ENCODE peak calls at places on chromosomes 7 and 10, in five cellular contexts. V, E, A, L and S are unnamed samples.

GRCh38 chr7:926061-927030 is 28.1 kb downstream of the ADAP1 start:
- DNase-seq in V (no peak), A (peak; percentile 91), L (no peak), E (no peak), S (peak; percentile 28)

GRCh38 chr7:2823124-2823523 is 21.0 kb downstream of the GNA12 start:
- DNase-seq in L (no peak), A (no peak), V (no peak), E (no peak), S (no peak)

GRCh38 chr7:130989006-130989795 is 255.2 kb upstream of the KLF14 start:
- DNase-seq in L (no peak), V (no peak), A (no peak), E (no peak), S (no peak)

GRCh38 chr10:8790390-8790789 is 735.9 kb downstream of the GATA3 start:
- DNase-seq in E (no peak), L (no peak), A (no peak), V (no peak), S (no peak)

GRCh38 chr7:137801003-137801402 is 45.8 kb downstream of the DGKI start:
- DNase-seq in E (no peak), L (no peak), A (no peak), V (no peak), S (no peak)

GRCh38 chr10:17229717-17229966 is 1.6 kb downstream of the VIM start:
- DNase-seq in L (no peak), A (no peak), V (no peak), E (no peak), S (no peak)

GRCh38 chr7:75943864-75944263 is 28.9 kb downstream of the POR start:
- DNase-seq in V (no peak), A (peak; percentile 41), L (no peak), E (no peak), S (peak; percentile 59)

GRCh38 chr7:34133983-34134782 is 228.8 kb downstream of the BMPER start:
- DNase-seq in E (peak; percentile 54), L (peak; percentile 51), V (peak; percentile 64), A (peak; percentile 42), S (peak; percentile 51)

GRCh38 chr7:100965723-100966541 is 3.4 kb upstream of the MUC12 start:
- DNase-seq in V (peak; percentile 98), A (peak; percentile 91), L (no peak), E (peak; percentile 67), S (peak; percentile 76)

GRCh38 chr10:50563906-50564305 is 59.9 kb downstream of the SGMS1 start:
- DNase-seq in V (no peak), L (no peak), E (no peak), A (no peak), S (no peak)

GRCh38 chr7:91632948-91633519 is 247.5 kb downstream of the MTERF1 start:
- DNase-seq in L (no peak), V (no peak), A (no peak), E (no peak), S (no peak)

GRCh38 chr10:93760490-93760889 is 2.8 kb downstream of the LGI1 start:
- DNase-seq in L (no peak), E (no peak), V (no peak), A (no peak), S (no peak)
- H3K4me1 ChIP-seq in L (no peaks in the 10 kb centered on the region), E (no peaks in the 10 kb centered on the region), V (no peaks in the 10 kb centered on the region), A (peaks cover 6% of the 10 kb centered on the region), S (no peaks in the 10 kb centered on the region)

DNA sequence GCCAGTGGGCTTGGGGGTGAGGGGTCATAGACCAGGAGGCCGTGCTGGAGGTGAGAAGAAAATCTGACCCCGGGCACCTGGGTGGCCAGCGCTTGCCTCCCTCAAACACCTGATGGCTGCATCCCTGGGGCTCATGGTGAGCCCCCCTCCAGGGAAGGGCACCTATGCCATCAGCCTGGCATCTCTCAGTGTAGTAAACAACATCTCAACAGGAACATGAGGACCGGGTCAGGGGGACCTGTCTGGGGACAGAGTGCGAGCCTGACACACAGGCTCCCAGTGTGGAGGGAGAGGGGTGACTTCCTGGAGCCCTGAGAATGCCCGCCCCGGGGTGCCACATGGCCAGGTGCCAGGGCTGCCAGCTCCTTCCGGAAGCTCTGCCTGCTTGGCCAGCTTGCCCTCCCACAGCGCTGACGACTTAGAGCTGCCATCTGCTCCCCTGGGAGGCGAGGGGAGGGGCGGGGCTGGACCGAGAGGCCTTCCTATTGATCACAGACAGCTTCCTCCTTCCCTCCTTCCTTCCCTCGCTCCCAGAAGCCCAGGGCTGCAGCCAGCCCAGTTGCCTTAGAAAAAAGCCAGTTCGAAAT is 12.3 kb downstream of the STX1A start:
- DNase-seq in A (peak; percentile 91), V (peak; percentile 87), L (no peak), E (no peak), S (peak; percentile 85)
- H3K27ac ChIP-seq in A (no peak overlapping the region), V (peak overlapping the region; percentile 100), L (no peak overlapping the region), E (no peak overlapping the region), S (peak overlapping the region; percentile 3)

DNA sequence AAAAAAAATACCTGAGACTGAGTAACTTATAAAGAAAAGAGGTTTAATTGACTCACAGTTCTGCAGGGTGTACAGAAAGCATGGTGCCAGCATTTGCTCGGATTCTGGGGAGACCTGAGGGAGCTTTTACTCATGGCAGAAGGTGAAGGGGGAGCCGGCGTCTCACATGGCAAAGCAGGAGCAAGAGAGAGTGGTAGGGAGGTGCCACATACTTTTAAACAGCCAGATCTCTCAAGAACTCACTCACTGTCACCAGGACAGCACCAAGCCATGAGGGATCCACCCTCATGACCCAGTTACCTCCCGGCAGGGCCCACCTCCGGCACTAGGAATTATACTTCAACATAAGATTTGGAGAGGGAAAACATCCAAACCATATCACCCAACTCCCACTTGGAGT is 25.8 kb downstream of the MSRB2 start:
- DNase-seq in E (no peak), V (no peak), L (no peak), A (no peak), S (no peak)
- TF ChIP-seq POLR2A in E (no peak), V (no peak), L (no peak), A (no peak), S (no peak)

DNA sequence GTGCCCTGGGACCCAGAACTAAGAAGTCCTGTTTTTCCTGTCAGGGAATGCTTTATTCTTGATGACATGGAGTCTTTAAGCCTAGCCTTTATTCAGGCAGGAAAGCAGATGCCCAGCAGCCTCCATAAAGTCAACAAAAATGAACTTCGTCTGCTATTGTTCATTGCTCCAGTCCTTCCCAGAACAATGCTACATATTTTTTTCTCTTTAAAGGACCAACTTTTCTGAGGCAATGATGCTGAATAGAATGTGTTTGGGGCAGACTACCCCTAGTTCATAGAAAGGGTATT is 47.6 kb upstream of the PDCD4 start:
- DNase-seq in A (no peak), L (no peak), E (no peak), V (no peak), S (no peak)
- H3K4me1 ChIP-seq in A (peaks cover 85% of the 10 kb centered on the region), L (peaks cover 28% of the 10 kb centered on the region), E (peaks cover 18% of the 10 kb centered on the region), V (peaks cover 3% of the 10 kb centered on the region), S (peaks cover 54% of the 10 kb centered on the region)

DNA sequence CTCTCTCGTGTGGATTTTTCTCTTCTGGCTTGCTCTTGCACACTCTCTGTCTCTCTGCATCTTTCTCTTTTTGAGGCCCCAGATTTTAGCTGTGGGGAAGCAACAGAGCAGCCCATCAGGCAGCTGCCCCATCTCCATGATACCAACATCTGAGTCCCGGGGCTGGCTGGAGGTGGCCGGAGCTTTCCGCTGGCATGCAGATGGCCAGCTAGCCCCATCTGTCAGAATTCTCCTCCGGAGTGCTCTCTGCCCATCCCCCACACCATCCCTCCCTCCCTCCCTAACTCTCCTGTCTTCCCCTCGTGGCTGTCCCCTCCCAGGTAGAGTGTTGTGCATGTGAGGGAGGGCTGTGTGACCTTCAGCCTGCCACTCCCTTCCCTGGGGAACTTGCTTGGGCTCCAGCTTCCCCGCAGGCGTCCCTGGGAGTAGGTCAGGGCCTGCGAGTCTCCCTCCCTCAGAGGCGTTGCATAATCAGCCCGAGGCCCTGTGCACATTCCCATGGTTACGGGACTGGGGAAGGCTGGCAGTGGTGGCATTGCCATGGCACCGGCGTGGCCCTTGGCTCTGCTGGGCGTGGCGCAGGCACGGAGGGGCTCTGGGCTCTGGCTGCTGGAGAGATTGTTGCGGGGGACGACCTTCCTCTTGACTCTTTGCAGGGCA is 24.7 kb downstream of the GHRHR start:
- DNase-seq in A (peak; percentile 49), L (no peak), V (no peak), E (peak; percentile 92), S (peak; percentile 30)
- H3K27ac ChIP-seq in A (no peak overlapping the region), L (peak overlapping the region; percentile 29), V (no peak overlapping the region), E (no peak overlapping the region), S (no peak overlapping the region)